ENCODE peak calls at places on chromosome 1, in eight cellular contexts. One of them, this sample, is unnamed.

GRCh38 chr1:178093150-178093957 is 550 bp upstream of the RASAL2 start:
- DNase-seq in AG04450: peak
- DNase-seq in GM20000: peak
- DNase-seq in WTC11: peak
- DNase-seq in uterus: peak
- DNase-seq in mammary epithelial cell: peak
- DNase-seq in A549: peak
- DNase-seq in GM13976: peak
- DNase-seq in this sample: peak

GRCh38 chr1:72777918-72778317 is 495.6 kb upstream of the NEGR1 start:
- DNase-seq in AG04450: no peak
- DNase-seq in GM20000: no peak
- DNase-seq in WTC11: no peak
- DNase-seq in uterus: no peak
- DNase-seq in mammary epithelial cell: no peak
- DNase-seq in A549: no peak
- DNase-seq in GM13976: no peak
- DNase-seq in this sample: no peak

GRCh38 chr1:183989078-183989577 is 48.4 kb downstream of the COLGALT2 start:
- DNase-seq in AG04450: peak
- DNase-seq in GM20000: peak
- DNase-seq in WTC11: no peak
- DNase-seq in uterus: no peak
- DNase-seq in mammary epithelial cell: peak
- DNase-seq in A549: no peak
- DNase-seq in GM13976: peak
- DNase-seq in this sample: no peak

GRCh38 chr1:109468903-109469302 is 2.6 kb downstream of the SYPL2 start:
- DNase-seq in AG04450: no peak
- DNase-seq in GM20000: no peak
- DNase-seq in WTC11: no peak
- DNase-seq in uterus: no peak
- DNase-seq in mammary epithelial cell: no peak
- DNase-seq in A549: no peak
- DNase-seq in GM13976: no peak
- DNase-seq in this sample: no peak

GRCh38 chr1:53438427-53439336 is 20.5 kb upstream of the DMRTB1 start:
- DNase-seq in AG04450: no peak
- DNase-seq in GM20000: no peak
- DNase-seq in WTC11: no peak
- DNase-seq in uterus: no peak
- DNase-seq in mammary epithelial cell: no peak
- DNase-seq in A549: no peak
- DNase-seq in GM13976: no peak
- DNase-seq in this sample: no peak

GRCh38 chr1:233473549-233474204 is 140.2 kb upstream of the KCNK1 start:
- DNase-seq in AG04450: no peak
- DNase-seq in GM20000: no peak
- DNase-seq in WTC11: no peak
- DNase-seq in uterus: no peak
- DNase-seq in mammary epithelial cell: no peak
- DNase-seq in A549: no peak
- DNase-seq in GM13976: no peak
- DNase-seq in this sample: no peak

GRCh38 chr1:160096491-160097116 is 1.8 kb downstream of the IGSF8 start:
- DNase-seq in AG04450: no peak
- DNase-seq in GM20000: no peak
- DNase-seq in WTC11: no peak
- DNase-seq in uterus: no peak
- DNase-seq in mammary epithelial cell: peak
- DNase-seq in A549: no peak
- DNase-seq in GM13976: no peak
- DNase-seq in this sample: no peak

GRCh38 chr1:181318022-181318857 is 165.1 kb upstream of the CACNA1E start:
- DNase-seq in AG04450: no peak
- DNase-seq in GM20000: no peak
- DNase-seq in WTC11: peak
- DNase-seq in uterus: no peak
- DNase-seq in mammary epithelial cell: no peak
- DNase-seq in A549: no peak
- DNase-seq in GM13976: no peak
- DNase-seq in this sample: peak

GRCh38 chr1:50851034-50851433 is 109.0 kb downstream of the FAF1 start:
- DNase-seq in AG04450: no peak
- DNase-seq in GM20000: no peak
- DNase-seq in WTC11: no peak
- DNase-seq in uterus: no peak
- DNase-seq in mammary epithelial cell: no peak
- DNase-seq in A549: no peak
- DNase-seq in GM13976: no peak
- DNase-seq in this sample: no peak

GRCh38 chr1:30837653-30838052 is 70.9 kb downstream of the SDC3 start:
- DNase-seq in AG04450: no peak
- DNase-seq in GM20000: no peak
- DNase-seq in WTC11: no peak
- DNase-seq in uterus: no peak
- DNase-seq in mammary epithelial cell: no peak
- DNase-seq in A549: no peak
- DNase-seq in GM13976: no peak
- DNase-seq in this sample: no peak

GRCh38 chr1:147072371-147073061 is 99.8 kb downstream of the PRKAB2 start:
- DNase-seq in AG04450: no peak
- DNase-seq in GM20000: no peak
- DNase-seq in WTC11: peak
- DNase-seq in uterus: no peak
- DNase-seq in mammary epithelial cell: no peak
- DNase-seq in A549: no peak
- DNase-seq in GM13976: peak
- DNase-seq in this sample: peak

GRCh38 chr1:246971322-246971721 is 36.5 kb downstream of the ZNF695 start:
- DNase-seq in AG04450: no peak
- DNase-seq in GM20000: no peak
- DNase-seq in WTC11: peak
- DNase-seq in uterus: peak
- DNase-seq in mammary epithelial cell: no peak
- DNase-seq in A549: peak
- DNase-seq in GM13976: no peak
- DNase-seq in this sample: peak

GRCh38 chr1:8159470-8160024 is 133.4 kb upstream of the ERRFI1 start:
- DNase-seq in AG04450: no peak
- DNase-seq in GM20000: no peak
- DNase-seq in WTC11: no peak
- DNase-seq in uterus: no peak
- DNase-seq in mammary epithelial cell: no peak
- DNase-seq in A549: no peak
- DNase-seq in GM13976: no peak
- DNase-seq in this sample: no peak

GRCh38 chr1:110615548-110616130 is 9.5 kb upstream of the KCNA2 start:
- DNase-seq in AG04450: peak
- DNase-seq in GM20000: peak
- DNase-seq in WTC11: peak
- DNase-seq in uterus: no peak
- DNase-seq in mammary epithelial cell: peak
- DNase-seq in A549: peak
- DNase-seq in GM13976: peak
- DNase-seq in this sample: peak

GRCh38 chr1:24570265-24571125 is 14.6 kb downstream of the NCMAP start:
- DNase-seq in AG04450: no peak
- DNase-seq in GM20000: no peak
- DNase-seq in WTC11: no peak
- DNase-seq in uterus: no peak
- DNase-seq in mammary epithelial cell: no peak
- DNase-seq in A549: no peak
- DNase-seq in GM13976: no peak
- DNase-seq in this sample: no peak

GRCh38 chr1:110051262-110051648 is 16.8 kb downstream of the STRIP1 start:
- DNase-seq in AG04450: no peak
- DNase-seq in GM20000: no peak
- DNase-seq in WTC11: no peak
- DNase-seq in uterus: no peak
- DNase-seq in mammary epithelial cell: no peak
- DNase-seq in A549: no peak
- DNase-seq in GM13976: no peak
- DNase-seq in this sample: no peak

GRCh38 chr1:183676515-183677189 is 23.5 kb upstream of the APOBEC4 start:
- DNase-seq in AG04450: no peak
- DNase-seq in GM20000: no peak
- DNase-seq in WTC11: no peak
- DNase-seq in uterus: no peak
- DNase-seq in mammary epithelial cell: peak
- DNase-seq in A549: no peak
- DNase-seq in GM13976: no peak
- DNase-seq in this sample: no peak

DNA sequence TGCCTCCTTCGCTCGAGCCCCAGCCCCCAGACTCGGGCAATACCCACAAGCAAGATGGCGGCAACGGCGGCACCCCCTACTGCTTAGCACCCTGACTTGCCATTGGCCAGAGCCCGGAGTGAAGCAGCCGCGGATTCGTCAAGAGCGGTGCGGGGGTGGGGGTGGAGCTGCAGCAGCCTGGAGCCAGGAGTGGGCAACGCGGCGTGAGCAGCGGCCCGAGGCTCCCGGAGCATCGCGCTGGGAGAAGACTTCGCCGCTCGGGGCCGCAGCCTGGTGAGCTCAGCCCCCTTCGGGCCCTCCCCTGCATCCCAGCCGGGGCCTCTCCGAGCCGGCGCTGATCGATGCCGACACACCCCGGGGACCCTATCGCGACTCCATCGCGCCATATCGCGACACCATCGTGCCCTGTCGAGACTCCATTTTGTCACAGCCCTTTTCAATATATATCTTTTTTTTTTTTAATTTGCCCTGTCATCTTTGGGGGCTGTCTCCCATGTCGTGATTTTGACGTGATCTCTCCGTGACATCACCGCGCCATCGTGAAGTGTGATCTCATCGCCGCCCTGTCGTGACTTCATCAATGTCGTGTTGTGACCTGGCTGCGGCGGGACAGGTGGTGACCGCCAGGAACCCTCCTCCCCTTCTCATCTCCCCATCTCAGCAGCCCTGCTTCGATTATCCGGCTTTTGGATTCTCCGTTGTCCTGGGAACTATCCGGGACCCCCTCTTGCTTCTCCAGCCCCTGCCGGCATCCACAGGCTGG is at the start of gene NCDN:
- DNase-seq in AG04450: peak
- DNase-seq in GM20000: peak
- DNase-seq in WTC11: peak
- DNase-seq in uterus: peak
- DNase-seq in mammary epithelial cell: peak
- DNase-seq in A549: peak
- DNase-seq in GM13976: peak
- DNase-seq in this sample: peak
- TF ChIP-seq CTCF in AG04450: no peak
- TF ChIP-seq CTCF in GM20000: no peak
- TF ChIP-seq CTCF in WTC11: no peak
- TF ChIP-seq CTCF in uterus: no peak
- TF ChIP-seq CTCF in mammary epithelial cell: no peak
- TF ChIP-seq CTCF in A549: no peak
- TF ChIP-seq CTCF in GM13976: no peak
- TF ChIP-seq CTCF in this sample: no peak

GRCh38 chr1:195608883-195609282 is 999.4 kb downstream of the KCNT2 start:
- DNase-seq in AG04450: no peak
- DNase-seq in GM20000: no peak
- DNase-seq in WTC11: no peak
- DNase-seq in uterus: no peak
- DNase-seq in mammary epithelial cell: no peak
- DNase-seq in A549: no peak
- DNase-seq in GM13976: no peak
- DNase-seq in this sample: no peak
- TF ChIP-seq CTCF in AG04450: peak
- TF ChIP-seq CTCF in GM20000: no peak
- TF ChIP-seq CTCF in WTC11: no peak
- TF ChIP-seq CTCF in uterus: no peak
- TF ChIP-seq CTCF in mammary epithelial cell: peak
- TF ChIP-seq CTCF in A549: no peak
- TF ChIP-seq CTCF in GM13976: no peak
- TF ChIP-seq CTCF in this sample: no peak

GRCh38 chr1:228781801-228782661 is 46.8 kb downstream of the RHOU start:
- DNase-seq in AG04450: no peak
- DNase-seq in GM20000: no peak
- DNase-seq in WTC11: no peak
- DNase-seq in uterus: no peak
- DNase-seq in mammary epithelial cell: no peak
- DNase-seq in A549: no peak
- DNase-seq in GM13976: no peak
- DNase-seq in this sample: no peak

GRCh38 chr1:228782662-228783414 is 47.6 kb downstream of the RHOU start:
- DNase-seq in AG04450: no peak
- DNase-seq in GM20000: no peak
- DNase-seq in WTC11: no peak
- DNase-seq in uterus: peak
- DNase-seq in mammary epithelial cell: peak
- DNase-seq in A549: peak
- DNase-seq in GM13976: no peak
- DNase-seq in this sample: no peak

GRCh38 chr1:228785366-228786085 is 50.2 kb downstream of the RHOU start:
- DNase-seq in AG04450: no peak
- DNase-seq in GM20000: no peak
- DNase-seq in WTC11: no peak
- DNase-seq in uterus: no peak
- DNase-seq in mammary epithelial cell: no peak
- DNase-seq in A549: no peak
- DNase-seq in GM13976: no peak
- DNase-seq in this sample: no peak

GRCh38 chr1:228783415-228784045 is 48.3 kb downstream of the RHOU start:
- DNase-seq in AG04450: no peak
- DNase-seq in GM20000: no peak
- DNase-seq in WTC11: no peak
- DNase-seq in uterus: no peak
- DNase-seq in mammary epithelial cell: no peak
- DNase-seq in A549: no peak
- DNase-seq in GM13976: no peak
- DNase-seq in this sample: no peak

DNA sequence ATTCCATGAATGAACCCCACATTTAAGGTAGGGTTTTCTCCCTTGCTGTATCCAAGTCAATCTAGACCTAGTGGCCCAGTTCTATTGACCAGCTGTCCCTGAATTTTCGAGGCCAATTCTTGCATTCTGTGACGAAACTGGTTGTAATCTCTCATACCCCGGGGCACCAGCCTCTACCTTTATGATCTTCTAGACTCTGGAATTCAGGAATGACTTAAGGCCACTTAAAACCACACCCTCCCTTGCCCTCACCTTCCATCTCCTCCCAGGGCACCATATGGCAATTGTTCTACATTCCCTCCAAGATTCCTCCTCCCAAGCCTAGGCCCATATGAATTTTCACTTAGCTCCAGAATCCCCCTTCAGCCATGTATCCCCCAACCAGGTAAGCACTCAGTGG is 48.9 kb downstream of the RHOU start:
- DNase-seq in AG04450: no peak
- DNase-seq in GM20000: no peak
- DNase-seq in WTC11: no peak
- DNase-seq in uterus: no peak
- DNase-seq in mammary epithelial cell: no peak
- DNase-seq in A549: no peak
- DNase-seq in GM13976: no peak
- DNase-seq in this sample: no peak
- TF ChIP-seq CTCF in AG04450: no peak
- TF ChIP-seq CTCF in GM20000: no peak
- TF ChIP-seq CTCF in WTC11: no peak
- TF ChIP-seq CTCF in uterus: no peak
- TF ChIP-seq CTCF in mammary epithelial cell: no peak
- TF ChIP-seq CTCF in A549: no peak
- TF ChIP-seq CTCF in GM13976: no peak
- TF ChIP-seq CTCF in this sample: no peak

GRCh38 chr1:88216441-88216840 is 467.6 kb upstream of the PKN2 start:
- DNase-seq in AG04450: no peak
- DNase-seq in GM20000: no peak
- DNase-seq in WTC11: no peak
- DNase-seq in uterus: no peak
- DNase-seq in mammary epithelial cell: no peak
- DNase-seq in A549: no peak
- DNase-seq in GM13976: no peak
- DNase-seq in this sample: no peak
- TF ChIP-seq CTCF in AG04450: no peak
- TF ChIP-seq CTCF in GM20000: no peak
- TF ChIP-seq CTCF in WTC11: no peak
- TF ChIP-seq CTCF in uterus: no peak
- TF ChIP-seq CTCF in mammary epithelial cell: no peak
- TF ChIP-seq CTCF in A549: no peak
- TF ChIP-seq CTCF in GM13976: no peak
- TF ChIP-seq CTCF in this sample: no peak

This sample was measured in endothelial cell.